ENCODE peak calls at places on chromosomes 5 and 9, in four cellular contexts. I is pancreas, V is endothelial cell of umbilical vein, B is mesenchymal stem cell. K is an unnamed sample. For H3K4me1, the result is how much of the 10 kb centered on the place peaks cover.

GRCh38 chr5:177134653-177135225 is 1.2 kb downstream of the NSD1 start:
- DNase-seq in I (no peak), B (peak), V (no peak), K (peak)

GRCh38 chr9:87770616-87771015 is 44.7 kb downstream of the CTSL start:
- DNase-seq in B (no peak), I (no peak), V (no peak), K (no peak)

GRCh38 chr9:16811987-16812685 is 58.3 kb downstream of the BNC2 start:
- DNase-seq in V (no peak), B (no peak), I (no peak), K (no peak)

GRCh38 chr9:109440797-109441287 is 57.3 kb downstream of the PTPN3 start:
- DNase-seq in V (peak), I (peak), B (peak), K (no peak)

GRCh38 chr9:108675708-108676107 is 180.1 kb downstream of the ACTL7B start:
- DNase-seq in V (no peak), B (no peak), I (no peak), K (no peak)

GRCh38 chr9:134689320-134690181 is 47.9 kb downstream of the COL5A1 start:
- DNase-seq in V (peak), I (peak), B (peak), K (peak)

GRCh38 chr5:167244583-167244982 is 1046.9 kb upstream of the WWC1 start:
- DNase-seq in B (peak), I (no peak), V (no peak), K (no peak)

GRCh38 chr9:127812936-127813675 is 10.4 kb downstream of the FPGS start:
- DNase-seq in B (no peak), I (no peak), V (no peak), K (no peak)

GRCh38 chr9:15135167-15135792 is 171.7 kb downstream of the TTC39B start:
- DNase-seq in V (peak), I (peak), B (peak), K (no peak)

GRCh38 chr5:97838214-97838613 is 655.2 kb upstream of the RIOK2 start:
- DNase-seq in I (no peak), V (peak), B (peak), K (no peak)

GRCh38 chr9:71762900-71763653 is 5.2 kb downstream of the CEMIP2 start:
- DNase-seq in B (peak), I (no peak), V (peak), K (no peak)

GRCh38 chr9:37984672-37985611 is 81.0 kb upstream of the SLC25A51 start:
- DNase-seq in I (no peak), V (no peak), B (peak), K (peak)

GRCh38 chr5:158477214-158477613 is 618.3 kb upstream of the CLINT1 start:
- DNase-seq in I (no peak), V (no peak), B (no peak), K (no peak)

GRCh38 chr9:21836437-21837161 is 34.2 kb downstream of the MTAP start:
- DNase-seq in V (peak), B (peak), I (no peak), K (no peak)

GRCh38 chr9:21837501-21837900 is 35.1 kb downstream of the MTAP start:
- DNase-seq in B (peak), I (no peak), V (no peak), K (no peak)

GRCh38 chr9:21831841-21832509 is 29.5 kb downstream of the MTAP start:
- DNase-seq in I (no peak), V (peak), B (peak), K (no peak)

GRCh38 chr9:21833090-21833801 is 30.8 kb downstream of the MTAP start:
- DNase-seq in V (no peak), I (no peak), B (no peak), K (no peak)

GRCh38 chr9:21835111-21835510 is 32.7 kb downstream of the MTAP start:
- DNase-seq in I (no peak), B (no peak), V (no peak), K (no peak)
- H3K4me1 ChIP-seq in I (under half), B (under half), V (under half), K (under half)

GRCh38 chr9:121720992-121721350 is 69.5 kb downstream of the DAB2IP start:
- DNase-seq in B (no peak), I (no peak), V (peak), K (no peak)

GRCh38 chr9:121728916-121729315 is 77.5 kb downstream of the DAB2IP start:
- DNase-seq in I (no peak), B (no peak), V (no peak), K (no peak)

GRCh38 chr9:121727295-121728028 is 76.0 kb downstream of the DAB2IP start:
- DNase-seq in I (no peak), B (no peak), V (peak), K (no peak)

GRCh38 chr9:121721770-121722169 is 70.3 kb downstream of the DAB2IP start:
- DNase-seq in B (peak), V (no peak), I (no peak), K (no peak)

DNA sequence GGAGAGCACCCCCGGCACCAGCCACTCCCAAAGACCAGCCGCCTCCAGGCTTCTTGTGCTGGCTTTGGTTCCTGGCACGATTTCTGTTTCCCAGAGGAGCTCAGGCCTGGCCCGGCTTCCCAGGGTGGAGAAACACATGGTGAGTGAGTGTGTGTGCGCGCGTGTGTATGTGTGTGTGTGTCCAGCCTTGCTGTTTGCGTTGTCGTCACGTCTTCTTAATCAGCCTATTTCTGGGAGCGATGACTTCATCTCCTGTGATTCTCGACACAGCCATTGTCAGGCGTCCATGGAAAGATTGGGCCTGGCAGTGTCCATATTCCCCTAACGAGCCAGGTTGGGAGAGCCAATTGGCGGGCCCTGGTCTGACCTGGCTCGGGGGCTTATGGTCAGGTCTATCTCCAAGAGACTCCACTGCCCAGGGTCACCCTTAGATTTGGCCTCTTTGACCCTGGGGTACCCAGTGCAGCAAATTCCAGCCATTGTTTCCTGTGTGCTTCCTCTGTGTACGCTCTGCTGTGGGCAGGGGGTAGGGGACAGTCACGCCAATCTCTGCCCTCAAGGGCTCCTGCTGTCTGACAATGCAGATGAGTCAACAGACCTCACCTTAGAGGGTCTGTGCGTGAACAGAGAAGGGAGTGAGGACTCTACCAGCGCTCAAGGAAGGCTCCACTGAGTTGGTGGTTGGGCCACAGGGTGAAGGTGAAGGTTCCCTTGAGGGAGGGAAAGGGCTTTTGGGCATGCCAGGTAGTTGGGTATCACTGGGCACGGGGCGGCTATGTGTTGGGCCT is 73.8 kb downstream of the DAB2IP start:
- DNase-seq in I (peak), V (peak), B (peak), K (peak)
- H3K4me1 ChIP-seq in I (under half), V (under half), B (under half), K (under half)

DNA sequence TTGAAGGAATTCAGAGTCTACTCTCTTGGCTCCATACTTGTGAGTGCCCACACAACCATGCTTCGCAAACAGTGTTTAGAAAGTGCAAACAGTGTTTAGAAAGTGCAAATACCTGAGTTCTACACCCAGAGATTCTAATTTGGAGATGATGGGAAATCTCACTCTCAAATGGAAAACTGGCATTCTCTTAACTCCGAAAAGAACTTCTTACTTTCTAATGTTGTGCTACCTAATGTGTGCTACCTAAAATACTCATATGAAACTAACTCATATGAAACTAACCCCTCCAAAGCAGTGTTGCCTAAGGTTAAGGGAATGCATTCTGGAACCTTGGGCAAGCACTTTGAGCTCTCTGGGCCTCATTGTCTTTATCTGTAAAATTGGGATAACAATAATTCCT is 55.5 kb upstream of the ZNF366 start:
- DNase-seq in V (no peak), I (no peak), B (no peak), K (no peak)
- H3K4me1 ChIP-seq in V (half or more), I (under half), B (under half), K (under half)

DNA sequence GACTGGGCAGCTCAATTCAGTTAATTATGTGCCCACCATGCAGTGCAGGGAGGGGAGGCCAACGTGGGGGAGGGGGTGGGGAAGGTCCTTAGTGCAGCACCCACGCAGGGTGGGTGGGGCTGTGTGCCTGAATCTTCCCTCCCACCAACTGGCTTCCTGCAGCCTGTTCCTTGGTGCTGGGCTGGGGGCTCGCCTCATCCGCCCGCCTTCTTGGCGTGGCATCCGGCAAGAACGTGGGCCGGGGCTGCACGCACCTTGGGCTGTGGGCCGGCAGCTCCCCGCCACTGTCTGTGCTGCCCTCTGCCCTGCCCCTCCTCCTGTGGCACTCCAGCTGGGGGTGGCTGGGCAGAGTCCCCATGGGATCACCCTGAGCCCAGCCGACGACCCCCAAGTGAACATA is 19.6 kb upstream of the RALGDS start:
- DNase-seq in V (no peak), B (no peak), I (no peak), K (no peak)
- H3K4me1 ChIP-seq in V (under half), B (under half), I (under half), K (under half)